ENCODE peak calls at places on chromosomes 3 and 15, in eight cellular contexts. V, J, I, D, A, Y, U and Q are unnamed samples.
A peak's percentile ranks its signal among the peaks of the same experiment; 100 is the strongest.

GRCh38 chr3:149703474-149703873 is 45.6 kb upstream of the WWTR1 start:
- DNase-seq in V (peak; percentile 84), I (peak; percentile 77), D (no peak), J (no peak), A (no peak), U (no peak), Y (no peak), Q (no peak)

GRCh38 chr3:149658444-149659172 is 783 bp upstream of the WWTR1 start:
- DNase-seq in I (peak; percentile 78), A (peak; percentile 52), Y (peak; percentile 68), D (no peak), V (peak; percentile 89), J (peak; percentile 70), U (peak; percentile 71), Q (peak; percentile 81)

GRCh38 chr3:197516517-197516889 is 39.3 kb downstream of the BDH1 start:
- DNase-seq in U (peak; percentile 71), D (peak; percentile 71), I (no peak), V (no peak), J (peak; percentile 43), Y (peak; percentile 64), A (peak; percentile 83), Q (no peak)

GRCh38 chr3:184322731-184323487 is 8.5 kb downstream of the EIF4G1 start:
- DNase-seq in A (no peak), U (no peak), V (no peak), D (no peak), J (no peak), I (peak; percentile 67), Y (peak; percentile 65), Q (no peak)

GRCh38 chr15:101115887-101116680 is 135.8 kb downstream of the CHSY1 start:
- DNase-seq in J (no peak), A (no peak), Y (no peak), D (no peak), U (no peak), I (peak; percentile 68), V (no peak), Q (no peak)

GRCh38 chr3:107662586-107662985 is 139.8 kb downstream of the BBX start:
- DNase-seq in J (no peak), U (no peak), I (no peak), Y (no peak), A (no peak), V (no peak), D (no peak), Q (no peak)

GRCh38 chr3:134076816-134077215 is 47.1 kb upstream of the SLCO2A1 start:
- DNase-seq in A (no peak), I (no peak), D (no peak), U (no peak), J (no peak), Y (no peak), V (no peak), Q (peak; percentile 1)

GRCh38 chr3:95894820-95895219 is 919.6 kb upstream of the EPHA6 start:
- DNase-seq in U (no peak), I (no peak), V (no peak), Y (no peak), D (no peak), J (no peak), A (no peak), Q (no peak)

GRCh38 chr15:96087180-96087886 is 243.2 kb upstream of the NR2F2 start:
- DNase-seq in D (peak; percentile 19), Y (no peak), I (no peak), A (no peak), U (no peak), J (no peak), V (no peak), Q (no peak)

GRCh38 chr3:193975072-193975535 is 160.8 kb upstream of the HES1 start:
- DNase-seq in A (no peak), V (no peak), D (no peak), Y (no peak), U (no peak), J (peak; percentile 43), I (no peak), Q (no peak)

GRCh38 chr15:59313703-59314332 is 58.9 kb downstream of the MYO1E start:
- DNase-seq in J (peak; percentile 94), Y (peak; percentile 92), V (no peak), U (peak; percentile 67), I (peak; percentile 80), D (no peak), A (no peak), Q (peak; percentile 94)

GRCh38 chr3:13689373-13690265 is 140.7 kb downstream of the FBLN2 start:
- DNase-seq in I (no peak), A (no peak), Y (no peak), D (no peak), V (no peak), U (no peak), J (no peak), Q (no peak)

GRCh38 chr3:126309861-126310655 is 47.1 kb downstream of the KLF15 start:
- DNase-seq in I (no peak), U (no peak), V (no peak), A (no peak), J (no peak), Y (no peak), D (no peak), Q (no peak)

GRCh38 chr3:188664795-188665194 is 507.0 kb upstream of the TPRG1 start:
- DNase-seq in J (no peak), Y (no peak), U (no peak), D (no peak), A (peak; percentile 31), V (no peak), I (no peak), Q (no peak)

GRCh38 chr3:160226026-160226739 is 961 bp downstream of the C3orf80 start:
- DNase-seq in Y (no peak), V (no peak), U (no peak), I (no peak), A (no peak), D (no peak), J (no peak), Q (no peak)

GRCh38 chr3:186439725-186440124 is 77.7 kb upstream of the DGKG start:
- DNase-seq in I (no peak), D (no peak), U (no peak), Y (no peak), J (no peak), V (no peak), A (no peak), Q (no peak)

GRCh38 chr3:30629736-30630135 is 23.3 kb downstream of the TGFBR2 start:
- DNase-seq in U (no peak), D (no peak), J (no peak), V (no peak), I (no peak), A (no peak), Y (no peak), Q (no peak)

GRCh38 chr3:30631237-30631961 is 25.0 kb downstream of the TGFBR2 start:
- DNase-seq in I (no peak), V (no peak), D (no peak), Y (no peak), U (no peak), A (peak; percentile 81), J (no peak), Q (no peak)

GRCh38 chr3:30630238-30631030 is 24.0 kb downstream of the TGFBR2 start:
- DNase-seq in Y (no peak), A (no peak), J (no peak), V (no peak), U (no peak), D (no peak), I (no peak), Q (no peak)

GRCh38 chr3:30628188-30628930 is 22.0 kb downstream of the TGFBR2 start:
- DNase-seq in I (no peak), A (no peak), V (no peak), D (no peak), J (no peak), U (no peak), Y (no peak), Q (no peak)

GRCh38 chr3:30628931-30629590 is 22.7 kb downstream of the TGFBR2 start:
- DNase-seq in I (no peak), A (no peak), D (no peak), Y (no peak), J (no peak), U (no peak), V (no peak), Q (no peak)
- H3K4me1 ChIP-seq in I (peaks cover 22% of the 10 kb centered on the region), A (peaks cover 93% of the 10 kb centered on the region), D (no peaks in the 10 kb centered on the region), Y (peaks cover 12% of the 10 kb centered on the region), J (peaks cover 99% of the 10 kb centered on the region), U (peaks cover 92% of the 10 kb centered on the region), V (peaks cover 91% of the 10 kb centered on the region), Q (no peaks in the 10 kb centered on the region)

GRCh38 chr15:31353931-31354330 is 27.3 kb downstream of the KLF13 start:
- DNase-seq in V (no peak), I (no peak), D (no peak), A (no peak), Y (no peak), U (no peak), J (no peak), Q (no peak)
- H3K27ac ChIP-seq in V (peak overlapping the region; percentile 83), I (peak overlapping the region; percentile 82), D (no peak overlapping the region), A (peak overlapping the region; percentile 29), Y (peak overlapping the region; percentile 48), U (no peak overlapping the region), J (peak overlapping the region; percentile 87), Q (peak overlapping the region; percentile 75)

GRCh38 chr3:128488995-128489859 is 3.8 kb downstream of the GATA2 start:
- DNase-seq in A (peak; percentile 35), D (peak; percentile 84), Y (peak; percentile 68), V (peak; percentile 71), I (peak; percentile 82), J (no peak), U (no peak), Q (peak; percentile 78)
- TF ChIP-seq POLR2A in A (no peak), D (peak; percentile 47), Y (no peak), V (peak; percentile 9), I (peak; percentile 53), J (no peak), U (no peak), Q (peak; percentile 87)

DNA sequence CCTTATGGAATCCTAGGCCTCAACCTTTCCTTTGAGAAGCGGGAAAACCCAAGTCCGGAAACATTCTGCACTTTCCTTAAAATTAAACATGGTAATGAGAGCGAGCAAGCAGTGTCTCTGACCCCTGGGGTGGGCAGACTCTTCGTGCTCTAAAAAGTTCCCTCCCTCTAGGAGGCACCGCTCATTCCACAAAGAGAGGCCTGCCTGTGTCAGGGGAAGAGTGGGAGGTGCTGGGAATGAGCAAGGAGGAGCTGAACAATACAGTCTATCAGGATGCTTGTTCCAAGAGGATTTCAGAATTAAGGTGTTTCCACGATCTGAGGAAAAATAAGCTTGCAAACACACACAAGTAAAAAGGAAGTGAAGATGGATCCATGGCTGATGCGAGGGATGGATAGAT is 6.0 kb upstream of the RLBP1 start:
- DNase-seq in U (no peak), A (no peak), D (no peak), V (no peak), J (no peak), Y (no peak), I (no peak), Q (no peak)
- H3K4me1 ChIP-seq in U (no peaks in the 10 kb centered on the region), A (no peaks in the 10 kb centered on the region), D (peaks cover 12% of the 10 kb centered on the region), V (no peaks in the 10 kb centered on the region), J (no peaks in the 10 kb centered on the region), Y (no peaks in the 10 kb centered on the region), I (no peaks in the 10 kb centered on the region), Q (no peaks in the 10 kb centered on the region)

GRCh38 chr15:41827290-41827879 is 507 bp upstream of the JMJD7 start:
- DNase-seq in V (no peak), J (peak; percentile 34), D (no peak), U (no peak), I (no peak), A (no peak), Y (peak; percentile 41), Q (peak; percentile 22)
- H3K27ac ChIP-seq in V (peak overlapping the region; percentile 90), J (no peak overlapping the region), D (no peak overlapping the region), U (peak overlapping the region; percentile 60), I (peak overlapping the region; percentile 53), A (no peak overlapping the region), Y (no peak overlapping the region), Q (peak overlapping the region; percentile 79)

GRCh38 chr15:70504305-70504951 is 258.9 kb downstream of the UACA start:
- DNase-seq in D (no peak), Y (peak; percentile 63), J (peak; percentile 47), I (peak; percentile 37), A (no peak), V (no peak), U (no peak), Q (no peak)
- TF ChIP-seq POLR2A in D (no peak), Y (no peak), J (no peak), I (no peak), A (no peak), V (no peak), U (no peak), Q (no peak)